ENCODE peak calls at places on chromosomes 11 and 22, in six cellular contexts. One of them, this sample, is unnamed.

GRCh38 chr22:31646186-31647019 is 15.6 kb downstream of the PISD start:
- DNase-seq in A549: peak; percentile 34
- DNase-seq in astrocyte of the cerebellum: peak; percentile 98
- DNase-seq in activated naive CD8-positive, alpha-beta T cell treated with anti-CD3 and anti-CD28 coated beads, Interleukin-2, amount 50 U/mL, for 24 hours: peak; percentile 44
- DNase-seq in LoVo: peak; percentile 88
- DNase-seq in non-pigmented ciliary epithelial cell: peak; percentile 96
- DNase-seq in this sample: peak; percentile 88

GRCh38 chr22:20247010-20247505 is 21.1 kb downstream of the RTN4R start:
- DNase-seq in non-pigmented ciliary epithelial cell: no peak
- DNase-seq in activated naive CD8-positive, alpha-beta T cell treated with anti-CD3 and anti-CD28 coated beads, Interleukin-2, amount 50 U/mL, for 24 hours: no peak
- DNase-seq in astrocyte of the cerebellum: no peak
- DNase-seq in A549: no peak
- DNase-seq in LoVo: no peak
- DNase-seq in this sample: no peak

GRCh38 chr22:44714703-44715350 is 12.8 kb downstream of the PRR5 start:
- DNase-seq in astrocyte of the cerebellum: no peak
- DNase-seq in LoVo: no peak
- DNase-seq in A549: no peak
- DNase-seq in activated naive CD8-positive, alpha-beta T cell treated with anti-CD3 and anti-CD28 coated beads, Interleukin-2, amount 50 U/mL, for 24 hours: no peak
- DNase-seq in non-pigmented ciliary epithelial cell: no peak
- DNase-seq in this sample: no peak

GRCh38 chr22:46584081-46584903 is 35.9 kb upstream of the GRAMD4 start:
- DNase-seq in LoVo: no peak
- DNase-seq in activated naive CD8-positive, alpha-beta T cell treated with anti-CD3 and anti-CD28 coated beads, Interleukin-2, amount 50 U/mL, for 24 hours: no peak
- DNase-seq in astrocyte of the cerebellum: no peak
- DNase-seq in A549: no peak
- DNase-seq in non-pigmented ciliary epithelial cell: no peak
- DNase-seq in this sample: no peak

GRCh38 chr11:120564573-120565301 is 53.2 kb downstream of the GRIK4 start:
- DNase-seq in activated naive CD8-positive, alpha-beta T cell treated with anti-CD3 and anti-CD28 coated beads, Interleukin-2, amount 50 U/mL, for 24 hours: peak; percentile 66
- DNase-seq in astrocyte of the cerebellum: no peak
- DNase-seq in A549: no peak
- DNase-seq in LoVo: no peak
- DNase-seq in non-pigmented ciliary epithelial cell: no peak
- DNase-seq in this sample: no peak

GRCh38 chr11:15651033-15651432 is 536.3 kb downstream of the INSC start:
- DNase-seq in A549: no peak
- DNase-seq in astrocyte of the cerebellum: no peak
- DNase-seq in LoVo: no peak
- DNase-seq in activated naive CD8-positive, alpha-beta T cell treated with anti-CD3 and anti-CD28 coated beads, Interleukin-2, amount 50 U/mL, for 24 hours: no peak
- DNase-seq in non-pigmented ciliary epithelial cell: no peak
- DNase-seq in this sample: no peak

GRCh38 chr22:48729499-48730171 is 1098.0 kb downstream of the BRD1 start:
- DNase-seq in LoVo: no peak
- DNase-seq in non-pigmented ciliary epithelial cell: no peak
- DNase-seq in activated naive CD8-positive, alpha-beta T cell treated with anti-CD3 and anti-CD28 coated beads, Interleukin-2, amount 50 U/mL, for 24 hours: no peak
- DNase-seq in astrocyte of the cerebellum: no peak
- DNase-seq in A549: no peak
- DNase-seq in this sample: no peak

GRCh38 chr11:94068764-94069163 is 47.6 kb downstream of the HEPHL1 start:
- DNase-seq in non-pigmented ciliary epithelial cell: no peak
- DNase-seq in activated naive CD8-positive, alpha-beta T cell treated with anti-CD3 and anti-CD28 coated beads, Interleukin-2, amount 50 U/mL, for 24 hours: no peak
- DNase-seq in astrocyte of the cerebellum: no peak
- DNase-seq in LoVo: no peak
- DNase-seq in A549: no peak
- DNase-seq in this sample: peak; percentile 34

GRCh38 chr11:134532921-134533421 is 120.9 kb upstream of the B3GAT1 start:
- DNase-seq in activated naive CD8-positive, alpha-beta T cell treated with anti-CD3 and anti-CD28 coated beads, Interleukin-2, amount 50 U/mL, for 24 hours: no peak
- DNase-seq in non-pigmented ciliary epithelial cell: no peak
- DNase-seq in A549: no peak
- DNase-seq in astrocyte of the cerebellum: no peak
- DNase-seq in LoVo: no peak
- DNase-seq in this sample: no peak

GRCh38 chr11:106305458-106305857 is 228.0 kb downstream of the AASDHPPT start:
- DNase-seq in LoVo: no peak
- DNase-seq in astrocyte of the cerebellum: no peak
- DNase-seq in non-pigmented ciliary epithelial cell: no peak
- DNase-seq in A549: no peak
- DNase-seq in activated naive CD8-positive, alpha-beta T cell treated with anti-CD3 and anti-CD28 coated beads, Interleukin-2, amount 50 U/mL, for 24 hours: no peak
- DNase-seq in this sample: no peak

GRCh38 chr11:101436511-101437142 is 147.2 kb downstream of the TRPC6 start:
- DNase-seq in LoVo: peak; percentile 34
- DNase-seq in astrocyte of the cerebellum: no peak
- DNase-seq in activated naive CD8-positive, alpha-beta T cell treated with anti-CD3 and anti-CD28 coated beads, Interleukin-2, amount 50 U/mL, for 24 hours: peak; percentile 3
- DNase-seq in A549: peak; percentile 12
- DNase-seq in non-pigmented ciliary epithelial cell: no peak
- DNase-seq in this sample: peak; percentile 20

GRCh38 chr11:32149748-32150147 is 58.9 kb downstream of the RCN1 start:
- DNase-seq in LoVo: no peak
- DNase-seq in non-pigmented ciliary epithelial cell: no peak
- DNase-seq in A549: no peak
- DNase-seq in activated naive CD8-positive, alpha-beta T cell treated with anti-CD3 and anti-CD28 coated beads, Interleukin-2, amount 50 U/mL, for 24 hours: no peak
- DNase-seq in astrocyte of the cerebellum: no peak
- DNase-seq in this sample: no peak

GRCh38 chr11:77407613-77408012 is 66.3 kb downstream of the PAK1 start:
- DNase-seq in A549: peak; percentile 17
- DNase-seq in non-pigmented ciliary epithelial cell: peak; percentile 62
- DNase-seq in activated naive CD8-positive, alpha-beta T cell treated with anti-CD3 and anti-CD28 coated beads, Interleukin-2, amount 50 U/mL, for 24 hours: no peak
- DNase-seq in LoVo: peak; percentile 83
- DNase-seq in astrocyte of the cerebellum: peak; percentile 63
- DNase-seq in this sample: peak; percentile 70

GRCh38 chr11:114162719-114163123 is 103.2 kb downstream of the ZBTB16 start:
- DNase-seq in non-pigmented ciliary epithelial cell: peak; percentile 97
- DNase-seq in LoVo: peak; percentile 79
- DNase-seq in A549: peak; percentile 35
- DNase-seq in activated naive CD8-positive, alpha-beta T cell treated with anti-CD3 and anti-CD28 coated beads, Interleukin-2, amount 50 U/mL, for 24 hours: no peak
- DNase-seq in astrocyte of the cerebellum: peak; percentile 100
- DNase-seq in this sample: peak; percentile 89

GRCh38 chr11:103086461-103086860 is 5.5 kb downstream of the DCUN1D5 start:
- DNase-seq in LoVo: no peak
- DNase-seq in A549: no peak
- DNase-seq in non-pigmented ciliary epithelial cell: no peak
- DNase-seq in activated naive CD8-positive, alpha-beta T cell treated with anti-CD3 and anti-CD28 coated beads, Interleukin-2, amount 50 U/mL, for 24 hours: no peak
- DNase-seq in astrocyte of the cerebellum: no peak
- DNase-seq in this sample: no peak

GRCh38 chr11:59753650-59754493 is 1.3 kb upstream of the STX3 start:
- DNase-seq in A549: peak; percentile 90
- DNase-seq in astrocyte of the cerebellum: peak; percentile 35
- DNase-seq in activated naive CD8-positive, alpha-beta T cell treated with anti-CD3 and anti-CD28 coated beads, Interleukin-2, amount 50 U/mL, for 24 hours: peak; percentile 87
- DNase-seq in LoVo: peak; percentile 86
- DNase-seq in non-pigmented ciliary epithelial cell: no peak
- DNase-seq in this sample: peak; percentile 78

GRCh38 chr22:22599248-22599647 is 40.2 kb upstream of the PRAME start:
- DNase-seq in A549: no peak
- DNase-seq in astrocyte of the cerebellum: no peak
- DNase-seq in LoVo: no peak
- DNase-seq in activated naive CD8-positive, alpha-beta T cell treated with anti-CD3 and anti-CD28 coated beads, Interleukin-2, amount 50 U/mL, for 24 hours: no peak
- DNase-seq in non-pigmented ciliary epithelial cell: no peak
- DNase-seq in this sample: no peak

GRCh38 chr11:125886997-125887372 is 483 bp upstream of the HYLS1 start:
- DNase-seq in astrocyte of the cerebellum: no peak
- DNase-seq in A549: no peak
- DNase-seq in activated naive CD8-positive, alpha-beta T cell treated with anti-CD3 and anti-CD28 coated beads, Interleukin-2, amount 50 U/mL, for 24 hours: peak; percentile 54
- DNase-seq in non-pigmented ciliary epithelial cell: no peak
- DNase-seq in LoVo: no peak
- DNase-seq in this sample: no peak

GRCh38 chr11:83826078-83826477 is 539.9 kb upstream of the CCDC90B start:
- DNase-seq in A549: no peak
- DNase-seq in astrocyte of the cerebellum: no peak
- DNase-seq in LoVo: no peak
- DNase-seq in non-pigmented ciliary epithelial cell: no peak
- DNase-seq in activated naive CD8-positive, alpha-beta T cell treated with anti-CD3 and anti-CD28 coated beads, Interleukin-2, amount 50 U/mL, for 24 hours: no peak
- DNase-seq in this sample: no peak

GRCh38 chr22:46977656-46978343 is 215.3 kb downstream of the TBC1D22A start:
- DNase-seq in non-pigmented ciliary epithelial cell: no peak
- DNase-seq in LoVo: no peak
- DNase-seq in activated naive CD8-positive, alpha-beta T cell treated with anti-CD3 and anti-CD28 coated beads, Interleukin-2, amount 50 U/mL, for 24 hours: no peak
- DNase-seq in astrocyte of the cerebellum: no peak
- DNase-seq in A549: no peak
- DNase-seq in this sample: no peak

GRCh38 chr22:32979606-32980005 is 78.6 kb downstream of the SYN3 start:
- DNase-seq in LoVo: no peak
- DNase-seq in astrocyte of the cerebellum: no peak
- DNase-seq in A549: no peak
- DNase-seq in activated naive CD8-positive, alpha-beta T cell treated with anti-CD3 and anti-CD28 coated beads, Interleukin-2, amount 50 U/mL, for 24 hours: no peak
- DNase-seq in non-pigmented ciliary epithelial cell: no peak
- DNase-seq in this sample: no peak

GRCh38 chr11:1858576-1858975 is 5.7 kb downstream of the LSP1 start:
- DNase-seq in A549: no peak
- DNase-seq in LoVo: no peak
- DNase-seq in non-pigmented ciliary epithelial cell: no peak
- DNase-seq in activated naive CD8-positive, alpha-beta T cell treated with anti-CD3 and anti-CD28 coated beads, Interleukin-2, amount 50 U/mL, for 24 hours: no peak
- DNase-seq in astrocyte of the cerebellum: no peak
- DNase-seq in this sample: no peak

GRCh38 chr11:70796601-70797000 is 398.3 kb downstream of the CTTN start:
- DNase-seq in astrocyte of the cerebellum: no peak
- DNase-seq in LoVo: no peak
- DNase-seq in non-pigmented ciliary epithelial cell: no peak
- DNase-seq in activated naive CD8-positive, alpha-beta T cell treated with anti-CD3 and anti-CD28 coated beads, Interleukin-2, amount 50 U/mL, for 24 hours: no peak
- DNase-seq in A549: no peak
- DNase-seq in this sample: no peak

GRCh38 chr11:34988294-34989255 is 72.2 kb downstream of the PDHX start:
- DNase-seq in LoVo: no peak
- DNase-seq in A549: no peak
- DNase-seq in astrocyte of the cerebellum: peak; percentile 75
- DNase-seq in activated naive CD8-positive, alpha-beta T cell treated with anti-CD3 and anti-CD28 coated beads, Interleukin-2, amount 50 U/mL, for 24 hours: no peak
- DNase-seq in non-pigmented ciliary epithelial cell: no peak
- DNase-seq in this sample: no peak

This sample was measured in RWPE1.